ENCODE peak calls at places on chromosomes 7 and 10, in four cellular contexts. F is foreskin melanocyte; U is naive thymus-derived CD4-positive, alpha-beta T cell; P is GM19239. X is an unnamed sample.

GRCh38 chr7:112414855-112415490 is 35.3 kb upstream of the IFRD1 start:
- DNase-seq in P (no peak), F (no peak), U (no peak), X (peak)

GRCh38 chr10:9823268-9823930 is 1194.3 kb upstream of the CELF2 start:
- DNase-seq in F (no peak), P (no peak), U (no peak), X (no peak)

GRCh38 chr10:47042815-47043750 is 131.9 kb downstream of the PTPN20 start:
- DNase-seq in U (no peak), F (no peak), P (no peak), X (no peak)

GRCh38 chr10:29266641-29267040 is 22.2 kb upstream of the LYZL1 start:
- DNase-seq in P (no peak), U (no peak), F (no peak), X (peak)

GRCh38 chr10:30422981-30423654 is 10.9 kb upstream of the MAP3K8 start:
- DNase-seq in F (no peak), P (no peak), U (no peak), X (peak)

GRCh38 chr10:101718681-101719275 is 23.8 kb upstream of the FBXW4 start:
- DNase-seq in U (no peak), P (no peak), F (no peak), X (no peak)

GRCh38 chr10:110335314-110336064 is 30.8 kb upstream of the SMNDC1 start:
- DNase-seq in F (no peak), P (no peak), U (no peak), X (no peak)

GRCh38 chr10:63769367-63769766 is 248.2 kb downstream of the REEP3 start:
- DNase-seq in F (no peak), U (no peak), P (no peak), X (no peak)

GRCh38 chr10:70736470-70736982 is 48.7 kb downstream of the TBATA start:
- DNase-seq in U (no peak), F (no peak), P (no peak), X (no peak)

GRCh38 chr7:93097388-93097787 is 20.4 kb downstream of the SAMD9 start:
- DNase-seq in U (no peak), P (no peak), F (no peak), X (no peak)

GRCh38 chr7:114708646-114709045 is 213.2 kb upstream of the MDFIC start:
- DNase-seq in P (no peak), U (no peak), F (no peak), X (no peak)

X was measured in neural progenitor cell.